ENCODE peak calls at places on chromosomes 4 and X, in five cellular contexts. K is GM23248, F is fibroblast of lung, R is body of pancreas, J is lower lobe of right lung. P is an unnamed sample. For H3K4me1, the result is how much of the 10 kb centered on the place peaks cover.

GRCh38 chr4:168636506-168637176 is 139.8 kb downstream of the PALLD start:
- DNase-seq in K (peak), F (peak), R (no peak), J (no peak), P (peak)

GRCh38 chr4:100721077-100721476 is 203.3 kb upstream of the EMCN start:
- DNase-seq in K (no peak), F (no peak), R (no peak), J (no peak), P (no peak)

GRCh38 chrX:45769919-45770582 is 569.4 kb upstream of the DIPK2B start:
- DNase-seq in K (peak), F (peak), R (peak), J (peak), P (peak)

GRCh38 chrX:74187211-74187610 is 116.8 kb upstream of the ZCCHC13 start:
- DNase-seq in K (peak), F (peak), R (no peak), J (no peak), P (no peak)

GRCh38 chrX:101803451-101803850 is 128.4 kb downstream of the ZMAT1 start:
- DNase-seq in K (peak), F (peak), R (no peak), J (no peak), P (no peak)

GRCh38 chr4:110208419-110208818 is 10.0 kb upstream of the ELOVL6 start:
- DNase-seq in K (no peak), F (no peak), R (no peak), J (no peak), P (no peak)

GRCh38 chr4:24248674-24249644 is 335.4 kb downstream of the DHX15 start:
- DNase-seq in K (no peak), F (no peak), R (no peak), J (no peak), P (no peak)

GRCh38 chr4:119070301-119070700 is 65.3 kb upstream of the MYOZ2 start:
- DNase-seq in K (no peak), F (no peak), R (no peak), J (no peak), P (no peak)

GRCh38 chr4:177554966-177555574 is 112.8 kb upstream of the AGA start:
- DNase-seq in K (peak), F (peak), R (peak), J (no peak), P (peak)

GRCh38 chr4:5378002-5378401 is 326.7 kb downstream of the STK32B start:
- DNase-seq in K (peak), F (no peak), R (no peak), J (no peak), P (no peak)

GRCh38 chr4:10107111-10108091 is 9.2 kb downstream of the WDR1 start:
- DNase-seq in K (peak), F (no peak), R (no peak), J (no peak), P (no peak)

GRCh38 chr4:79913581-79913980 is 159.4 kb downstream of the ANTXR2 start:
- DNase-seq in K (peak), F (peak), R (no peak), J (no peak), P (no peak)

GRCh38 chrX:130103605-130104004 is 6.7 kb downstream of the ELF4 start:
- DNase-seq in K (no peak), F (no peak), R (no peak), J (no peak), P (no peak)

GRCh38 chr4:71151054-71151453 is 157.6 kb downstream of the DCK start:
- DNase-seq in K (peak), F (peak), R (no peak), J (no peak), P (no peak)

GRCh38 chrX:147174596-147174995 is 360.1 kb upstream of the CXorf51A start:
- DNase-seq in K (no peak), F (no peak), R (no peak), J (no peak), P (no peak)

GRCh38 chr4:19707876-19708275 is 543.8 kb upstream of the SLIT2 start:
- DNase-seq in K (no peak), F (no peak), R (no peak), J (no peak), P (no peak)

GRCh38 chrX:49901068-49901467 is 21.3 kb upstream of the CLCN5 start:
- DNase-seq in K (no peak), F (no peak), R (no peak), J (no peak), P (no peak)

GRCh38 chrX:144681501-144681900 is 565.8 kb upstream of the SPANXN1 start:
- DNase-seq in K (no peak), F (no peak), R (no peak), J (no peak), P (no peak)

GRCh38 chr4:77047037-77047436 is 28.8 kb downstream of the CCNI start:
- DNase-seq in K (peak), F (peak), R (no peak), J (no peak), P (no peak)

GRCh38 chrX:112761239-112762207 is 79.1 kb downstream of the AMOT start:
- DNase-seq in K (no peak), F (no peak), R (no peak), J (no peak), P (no peak)

GRCh38 chrX:8988456-8988855 is 45.5 kb downstream of the FAM9B start:
- DNase-seq in K (peak), F (peak), R (no peak), J (peak), P (peak)

GRCh38 chr4:124105212-124105611 is 607.3 kb downstream of the ANKRD50 start:
- DNase-seq in K (peak), F (no peak), R (no peak), J (no peak), P (no peak)

GRCh38 chr4:3874525-3875110 is 108.4 kb downstream of the ADRA2C start:
- DNase-seq in K (no peak), F (no peak), R (no peak), J (peak), P (no peak)

GRCh38 chrX:66163849-66164401 is at the start of gene HEPH:
- DNase-seq in K (peak), F (peak), R (peak), J (no peak), P (no peak)

GRCh38 chrX:3262906-3263305 is 83.5 kb downstream of the MXRA5 start:
- DNase-seq in K (peak), F (peak), R (peak), J (no peak), P (no peak)

GRCh38 chr4:3781193-3781886 is 15.2 kb downstream of the ADRA2C start:
- DNase-seq in K (peak), F (no peak), R (no peak), J (no peak), P (no peak)

DNA sequence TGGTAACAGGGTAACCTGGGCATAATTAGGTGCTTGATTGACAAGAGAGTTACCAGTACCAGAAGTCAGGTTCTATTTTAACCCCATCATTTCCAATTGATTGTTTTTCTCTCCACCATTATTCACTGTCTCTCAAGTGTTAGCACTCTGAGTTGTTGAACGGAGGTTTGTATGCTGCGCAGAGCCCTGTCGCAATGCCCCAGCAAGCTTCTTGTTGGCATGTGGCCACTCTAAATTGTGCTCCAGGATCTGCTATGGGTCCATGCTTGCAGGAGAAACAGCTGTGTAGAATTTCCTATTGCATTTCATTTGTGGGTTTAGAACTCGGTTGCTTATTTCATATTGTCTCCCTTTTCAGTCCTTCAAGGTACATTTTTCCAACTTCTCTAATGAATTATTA is 98.2 kb downstream of the KLHL8 start:
- DNase-seq in K (no peak), F (peak), R (no peak), J (no peak), P (peak)
- H3K4me1 ChIP-seq in K (under half), F (under half), R (under half), J (under half), P (half or more)

GRCh38 chr4:16685536-16685935 is 212.9 kb downstream of the LDB2 start:
- DNase-seq in K (peak), F (no peak), R (no peak), J (no peak), P (no peak)
- H3K4me1 ChIP-seq in K (under half), F (under half), R (under half), J (under half), P (under half)

GRCh38 chr4:7861440-7861881 is 78.2 kb downstream of the AFAP1 start:
- DNase-seq in K (peak), F (peak), R (no peak), J (no peak), P (no peak)
- H3K4me1 ChIP-seq in K (half or more), F (under half), R (under half), J (under half), P (under half)

GRCh38 chr4:159298502-159298901 is 195.6 kb downstream of the RAPGEF2 start:
- DNase-seq in K (peak), F (peak), R (no peak), J (no peak), P (no peak)

GRCh38 chr4:159291176-159291575 is 188.3 kb downstream of the RAPGEF2 start:
- DNase-seq in K (no peak), F (no peak), R (no peak), J (no peak), P (no peak)

GRCh38 chr4:159292137-159292896 is 189.4 kb downstream of the RAPGEF2 start:
- DNase-seq in K (no peak), F (no peak), R (no peak), J (no peak), P (no peak)

GRCh38 chr4:159297088-159297487 is 194.2 kb downstream of the RAPGEF2 start:
- DNase-seq in K (no peak), F (peak), R (no peak), J (no peak), P (no peak)

DNA sequence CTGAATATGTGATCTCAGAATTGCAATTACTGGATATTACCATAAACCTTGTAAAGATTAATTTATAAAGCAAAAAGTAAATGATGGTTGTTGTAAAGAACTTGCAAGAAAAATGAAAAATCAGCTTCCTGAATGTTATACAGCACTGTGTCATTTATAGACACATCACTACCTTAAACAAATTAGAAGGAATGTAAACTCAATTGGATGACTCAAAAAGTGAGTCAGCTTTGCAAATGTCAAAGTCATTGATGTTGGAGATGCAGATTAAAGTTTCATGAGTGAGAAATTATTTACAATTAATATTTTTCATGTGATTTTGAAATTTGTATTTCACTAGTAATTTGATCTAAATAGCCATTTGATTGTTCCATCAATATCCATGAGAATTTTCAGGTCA is 193.2 kb downstream of the RAPGEF2 start:
- DNase-seq in K (peak), F (peak), R (no peak), J (no peak), P (no peak)
- H3K4me1 ChIP-seq in K (half or more), F (under half), R (under half), J (under half), P (under half)

DNA sequence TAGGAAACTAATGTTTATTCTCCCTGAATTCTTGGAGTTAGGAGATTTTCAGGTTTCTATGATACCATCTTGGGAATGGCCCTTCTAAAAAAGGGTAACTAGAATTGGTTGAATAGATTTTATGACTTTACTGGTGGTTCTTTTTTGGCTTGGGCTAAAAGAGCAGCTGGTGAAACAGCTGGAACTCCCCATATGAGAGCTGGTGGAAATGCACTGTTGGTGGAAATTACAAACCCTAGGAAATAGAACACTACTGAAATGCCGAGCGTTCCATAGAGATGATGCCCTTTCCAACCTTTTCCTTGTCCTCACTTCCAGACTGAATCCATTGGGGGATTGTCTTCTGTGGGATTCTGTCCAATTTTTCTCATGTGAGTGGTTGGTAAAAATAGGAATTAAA is 139.5 kb downstream of the STIM2 start:
- DNase-seq in K (no peak), F (no peak), R (no peak), J (no peak), P (no peak)
- H3K4me1 ChIP-seq in K (under half), F (under half), R (under half), J (under half), P (under half)

P was measured in thyroid gland.